ENCODE peak calls at places on chromosomes 16 and 17, in six cellular contexts. One of them, this sample, is unnamed.

GRCh38 chr17:52885882-52886281 is 727.4 kb upstream of the CA10 start:
- DNase-seq in CD8-positive, alpha-beta memory T cell: no peak
- DNase-seq in Calu3: no peak
- DNase-seq in heart left ventricle: no peak
- DNase-seq in stimulated activated CD8-positive, alpha-beta memory T cell treated with anti-CD3 and anti-CD28 coated beads, Interleukin-4, amount 100 ng/mL, for 24 hours: no peak
- DNase-seq in NB4: no peak
- DNase-seq in this sample: no peak

GRCh38 chr16:88699180-88699579 is 7.0 kb downstream of the RNF166 start:
- DNase-seq in CD8-positive, alpha-beta memory T cell: no peak
- DNase-seq in Calu3: no peak
- DNase-seq in heart left ventricle: no peak
- DNase-seq in stimulated activated CD8-positive, alpha-beta memory T cell treated with anti-CD3 and anti-CD28 coated beads, Interleukin-4, amount 100 ng/mL, for 24 hours: no peak
- DNase-seq in NB4: no peak
- DNase-seq in this sample: no peak

GRCh38 chr17:76265624-76266243 is 586 bp downstream of the UBALD2 start:
- DNase-seq in CD8-positive, alpha-beta memory T cell: peak; percentile 74
- DNase-seq in Calu3: peak; percentile 64
- DNase-seq in heart left ventricle: peak; percentile 71
- DNase-seq in stimulated activated CD8-positive, alpha-beta memory T cell treated with anti-CD3 and anti-CD28 coated beads, Interleukin-4, amount 100 ng/mL, for 24 hours: no peak
- DNase-seq in NB4: peak; percentile 63
- DNase-seq in this sample: peak; percentile 83

GRCh38 chr17:6386041-6386630 is 48.8 kb downstream of the AIPL1 start:
- DNase-seq in CD8-positive, alpha-beta memory T cell: no peak
- DNase-seq in Calu3: no peak
- DNase-seq in heart left ventricle: no peak
- DNase-seq in stimulated activated CD8-positive, alpha-beta memory T cell treated with anti-CD3 and anti-CD28 coated beads, Interleukin-4, amount 100 ng/mL, for 24 hours: no peak
- DNase-seq in NB4: no peak
- DNase-seq in this sample: no peak

GRCh38 chr17:40065771-40066510 is 3.2 kb downstream of the THRA start:
- DNase-seq in CD8-positive, alpha-beta memory T cell: no peak
- DNase-seq in Calu3: peak; percentile 65
- DNase-seq in heart left ventricle: peak; percentile 19
- DNase-seq in stimulated activated CD8-positive, alpha-beta memory T cell treated with anti-CD3 and anti-CD28 coated beads, Interleukin-4, amount 100 ng/mL, for 24 hours: no peak
- DNase-seq in NB4: no peak
- DNase-seq in this sample: no peak

GRCh38 chr17:67800495-67800928 is 24.8 kb upstream of the BPTF start:
- DNase-seq in CD8-positive, alpha-beta memory T cell: peak; percentile 11
- DNase-seq in Calu3: peak; percentile 78
- DNase-seq in heart left ventricle: peak; percentile 76
- DNase-seq in stimulated activated CD8-positive, alpha-beta memory T cell treated with anti-CD3 and anti-CD28 coated beads, Interleukin-4, amount 100 ng/mL, for 24 hours: peak; percentile 16
- DNase-seq in NB4: peak; percentile 82
- DNase-seq in this sample: peak; percentile 82

GRCh38 chr16:57374067-57374534 is 1.8 kb downstream of the CX3CL1 start:
- DNase-seq in CD8-positive, alpha-beta memory T cell: no peak
- DNase-seq in Calu3: no peak
- DNase-seq in heart left ventricle: no peak
- DNase-seq in stimulated activated CD8-positive, alpha-beta memory T cell treated with anti-CD3 and anti-CD28 coated beads, Interleukin-4, amount 100 ng/mL, for 24 hours: no peak
- DNase-seq in NB4: no peak
- DNase-seq in this sample: no peak

GRCh38 chr17:82848022-82848592 is 8.3 kb upstream of the ZNF750 start:
- DNase-seq in CD8-positive, alpha-beta memory T cell: peak; percentile 23
- DNase-seq in Calu3: no peak
- DNase-seq in heart left ventricle: no peak
- DNase-seq in stimulated activated CD8-positive, alpha-beta memory T cell treated with anti-CD3 and anti-CD28 coated beads, Interleukin-4, amount 100 ng/mL, for 24 hours: no peak
- DNase-seq in NB4: no peak
- DNase-seq in this sample: peak; percentile 50

GRCh38 chr16:87602005-87602790 is at the start of gene JPH3:
- DNase-seq in CD8-positive, alpha-beta memory T cell: no peak
- DNase-seq in Calu3: peak; percentile 16
- DNase-seq in heart left ventricle: no peak
- DNase-seq in stimulated activated CD8-positive, alpha-beta memory T cell treated with anti-CD3 and anti-CD28 coated beads, Interleukin-4, amount 100 ng/mL, for 24 hours: no peak
- DNase-seq in NB4: no peak
- DNase-seq in this sample: peak; percentile 62

GRCh38 chr16:67562526-67562917 is at the start of gene CTCF:
- DNase-seq in CD8-positive, alpha-beta memory T cell: no peak
- DNase-seq in Calu3: peak; percentile 88
- DNase-seq in heart left ventricle: peak; percentile 87
- DNase-seq in stimulated activated CD8-positive, alpha-beta memory T cell treated with anti-CD3 and anti-CD28 coated beads, Interleukin-4, amount 100 ng/mL, for 24 hours: peak; percentile 68
- DNase-seq in NB4: peak; percentile 89
- DNase-seq in this sample: peak; percentile 97

GRCh38 chr17:511001-511690 is 158.5 kb upstream of the RPH3AL start:
- DNase-seq in CD8-positive, alpha-beta memory T cell: no peak
- DNase-seq in Calu3: no peak
- DNase-seq in heart left ventricle: no peak
- DNase-seq in stimulated activated CD8-positive, alpha-beta memory T cell treated with anti-CD3 and anti-CD28 coated beads, Interleukin-4, amount 100 ng/mL, for 24 hours: no peak
- DNase-seq in NB4: no peak
- DNase-seq in this sample: no peak

GRCh38 chr17:56624947-56625346 is 31.4 kb downstream of the NOG start:
- DNase-seq in CD8-positive, alpha-beta memory T cell: no peak
- DNase-seq in Calu3: no peak
- DNase-seq in heart left ventricle: no peak
- DNase-seq in stimulated activated CD8-positive, alpha-beta memory T cell treated with anti-CD3 and anti-CD28 coated beads, Interleukin-4, amount 100 ng/mL, for 24 hours: no peak
- DNase-seq in NB4: no peak
- DNase-seq in this sample: no peak

GRCh38 chr16:88639231-88640038 is 1.1 kb downstream of the IL17C start:
- DNase-seq in CD8-positive, alpha-beta memory T cell: no peak
- DNase-seq in Calu3: peak; percentile 84
- DNase-seq in heart left ventricle: no peak
- DNase-seq in stimulated activated CD8-positive, alpha-beta memory T cell treated with anti-CD3 and anti-CD28 coated beads, Interleukin-4, amount 100 ng/mL, for 24 hours: no peak
- DNase-seq in NB4: peak; percentile 34
- DNase-seq in this sample: peak; percentile 80

GRCh38 chr16:9126609-9127008 is 35.2 kb downstream of the HAPSTR1 start:
- DNase-seq in CD8-positive, alpha-beta memory T cell: no peak
- DNase-seq in Calu3: no peak
- DNase-seq in heart left ventricle: no peak
- DNase-seq in stimulated activated CD8-positive, alpha-beta memory T cell treated with anti-CD3 and anti-CD28 coated beads, Interleukin-4, amount 100 ng/mL, for 24 hours: no peak
- DNase-seq in NB4: no peak
- DNase-seq in this sample: no peak

GRCh38 chr17:72850410-72850809 is 242.1 kb downstream of the SLC39A11 start:
- DNase-seq in CD8-positive, alpha-beta memory T cell: no peak
- DNase-seq in Calu3: no peak
- DNase-seq in heart left ventricle: no peak
- DNase-seq in stimulated activated CD8-positive, alpha-beta memory T cell treated with anti-CD3 and anti-CD28 coated beads, Interleukin-4, amount 100 ng/mL, for 24 hours: no peak
- DNase-seq in NB4: no peak
- DNase-seq in this sample: no peak

GRCh38 chr17:5794881-5795486 is 210.7 kb upstream of the NLRP1 start:
- DNase-seq in CD8-positive, alpha-beta memory T cell: no peak
- DNase-seq in Calu3: no peak
- DNase-seq in heart left ventricle: no peak
- DNase-seq in stimulated activated CD8-positive, alpha-beta memory T cell treated with anti-CD3 and anti-CD28 coated beads, Interleukin-4, amount 100 ng/mL, for 24 hours: no peak
- DNase-seq in NB4: no peak
- DNase-seq in this sample: no peak

GRCh38 chr16:1706386-1707192 is 594 bp downstream of the MAPK8IP3 start:
- DNase-seq in CD8-positive, alpha-beta memory T cell: peak; percentile 54
- DNase-seq in Calu3: no peak
- DNase-seq in heart left ventricle: no peak
- DNase-seq in stimulated activated CD8-positive, alpha-beta memory T cell treated with anti-CD3 and anti-CD28 coated beads, Interleukin-4, amount 100 ng/mL, for 24 hours: peak; percentile 23
- DNase-seq in NB4: peak; percentile 48
- DNase-seq in this sample: peak; percentile 62

GRCh38 chr17:4986403-4986802 is 1.1 kb downstream of the CAMTA2 start:
- DNase-seq in CD8-positive, alpha-beta memory T cell: no peak
- DNase-seq in Calu3: no peak
- DNase-seq in heart left ventricle: no peak
- DNase-seq in stimulated activated CD8-positive, alpha-beta memory T cell treated with anti-CD3 and anti-CD28 coated beads, Interleukin-4, amount 100 ng/mL, for 24 hours: no peak
- DNase-seq in NB4: no peak
- DNase-seq in this sample: peak; percentile 27

GRCh38 chr17:78838574-78839005 is 2.0 kb downstream of the USP36 start:
- DNase-seq in CD8-positive, alpha-beta memory T cell: no peak
- DNase-seq in Calu3: no peak
- DNase-seq in heart left ventricle: no peak
- DNase-seq in stimulated activated CD8-positive, alpha-beta memory T cell treated with anti-CD3 and anti-CD28 coated beads, Interleukin-4, amount 100 ng/mL, for 24 hours: no peak
- DNase-seq in NB4: no peak
- DNase-seq in this sample: no peak

GRCh38 chr17:4362141-4362540 is 4.3 kb downstream of the UBE2G1 start:
- DNase-seq in CD8-positive, alpha-beta memory T cell: no peak
- DNase-seq in Calu3: no peak
- DNase-seq in heart left ventricle: no peak
- DNase-seq in stimulated activated CD8-positive, alpha-beta memory T cell treated with anti-CD3 and anti-CD28 coated beads, Interleukin-4, amount 100 ng/mL, for 24 hours: no peak
- DNase-seq in NB4: peak; percentile 14
- DNase-seq in this sample: no peak

GRCh38 chr17:57874434-57875108 is 24.7 kb upstream of the MRPS23 start:
- DNase-seq in CD8-positive, alpha-beta memory T cell: peak; percentile 10
- DNase-seq in Calu3: no peak
- DNase-seq in heart left ventricle: peak; percentile 86
- DNase-seq in stimulated activated CD8-positive, alpha-beta memory T cell treated with anti-CD3 and anti-CD28 coated beads, Interleukin-4, amount 100 ng/mL, for 24 hours: no peak
- DNase-seq in NB4: peak; percentile 70
- DNase-seq in this sample: peak; percentile 91

GRCh38 chr17:82386881-82387498 is 15.4 kb downstream of the UTS2R start:
- DNase-seq in CD8-positive, alpha-beta memory T cell: no peak
- DNase-seq in Calu3: no peak
- DNase-seq in heart left ventricle: no peak
- DNase-seq in stimulated activated CD8-positive, alpha-beta memory T cell treated with anti-CD3 and anti-CD28 coated beads, Interleukin-4, amount 100 ng/mL, for 24 hours: no peak
- DNase-seq in NB4: no peak
- DNase-seq in this sample: no peak

GRCh38 chr16:29824589-29825144 is 4.4 kb downstream of the MVP start:
- DNase-seq in CD8-positive, alpha-beta memory T cell: no peak
- DNase-seq in Calu3: no peak
- DNase-seq in heart left ventricle: no peak
- DNase-seq in stimulated activated CD8-positive, alpha-beta memory T cell treated with anti-CD3 and anti-CD28 coated beads, Interleukin-4, amount 100 ng/mL, for 24 hours: no peak
- DNase-seq in NB4: no peak
- DNase-seq in this sample: no peak

GRCh38 chr16:21277045-21277926 is 804 bp downstream of the CRYM start:
- DNase-seq in CD8-positive, alpha-beta memory T cell: no peak
- DNase-seq in Calu3: no peak
- DNase-seq in heart left ventricle: no peak
- DNase-seq in stimulated activated CD8-positive, alpha-beta memory T cell treated with anti-CD3 and anti-CD28 coated beads, Interleukin-4, amount 100 ng/mL, for 24 hours: no peak
- DNase-seq in NB4: no peak
- DNase-seq in this sample: no peak

GRCh38 chr17:49762148-49762941 is 1.6 kb downstream of the FAM117A start:
- DNase-seq in CD8-positive, alpha-beta memory T cell: no peak
- DNase-seq in Calu3: no peak
- DNase-seq in heart left ventricle: no peak
- DNase-seq in stimulated activated CD8-positive, alpha-beta memory T cell treated with anti-CD3 and anti-CD28 coated beads, Interleukin-4, amount 100 ng/mL, for 24 hours: no peak
- DNase-seq in NB4: no peak
- DNase-seq in this sample: no peak

GRCh38 chr16:30369938-30370443 is 303 bp downstream of the TBC1D10B start:
- DNase-seq in CD8-positive, alpha-beta memory T cell: no peak
- DNase-seq in Calu3: no peak
- DNase-seq in heart left ventricle: no peak
- DNase-seq in stimulated activated CD8-positive, alpha-beta memory T cell treated with anti-CD3 and anti-CD28 coated beads, Interleukin-4, amount 100 ng/mL, for 24 hours: no peak
- DNase-seq in NB4: no peak
- DNase-seq in this sample: no peak

GRCh38 chr17:38741443-38741842 is 6.7 kb downstream of the PCGF2 start:
- DNase-seq in CD8-positive, alpha-beta memory T cell: no peak
- DNase-seq in Calu3: no peak
- DNase-seq in heart left ventricle: no peak
- DNase-seq in stimulated activated CD8-positive, alpha-beta memory T cell treated with anti-CD3 and anti-CD28 coated beads, Interleukin-4, amount 100 ng/mL, for 24 hours: no peak
- DNase-seq in NB4: no peak
- DNase-seq in this sample: no peak

GRCh38 chr16:55711959-55712876 is 56.4 kb downstream of the SLC6A2 start:
- DNase-seq in CD8-positive, alpha-beta memory T cell: peak; percentile 10
- DNase-seq in Calu3: peak; percentile 77
- DNase-seq in heart left ventricle: peak; percentile 56
- DNase-seq in stimulated activated CD8-positive, alpha-beta memory T cell treated with anti-CD3 and anti-CD28 coated beads, Interleukin-4, amount 100 ng/mL, for 24 hours: peak; percentile 35
- DNase-seq in NB4: peak; percentile 74
- DNase-seq in this sample: peak; percentile 88

GRCh38 chr17:673200-673681 is 41.4 kb downstream of the VPS53 start:
- DNase-seq in CD8-positive, alpha-beta memory T cell: no peak
- DNase-seq in Calu3: no peak
- DNase-seq in heart left ventricle: no peak
- DNase-seq in stimulated activated CD8-positive, alpha-beta memory T cell treated with anti-CD3 and anti-CD28 coated beads, Interleukin-4, amount 100 ng/mL, for 24 hours: no peak
- DNase-seq in NB4: no peak
- DNase-seq in this sample: peak; percentile 15

GRCh38 chr16:14249291-14250032 is 178.3 kb downstream of the MRTFB start:
- DNase-seq in CD8-positive, alpha-beta memory T cell: peak; percentile 41
- DNase-seq in Calu3: peak; percentile 54
- DNase-seq in heart left ventricle: no peak
- DNase-seq in stimulated activated CD8-positive, alpha-beta memory T cell treated with anti-CD3 and anti-CD28 coated beads, Interleukin-4, amount 100 ng/mL, for 24 hours: peak; percentile 8
- DNase-seq in NB4: peak; percentile 52
- DNase-seq in this sample: peak; percentile 40

GRCh38 chr17:18980682-18981384 is 23.7 kb downstream of the FAM83G start:
- DNase-seq in CD8-positive, alpha-beta memory T cell: no peak
- DNase-seq in Calu3: no peak
- DNase-seq in heart left ventricle: no peak
- DNase-seq in stimulated activated CD8-positive, alpha-beta memory T cell treated with anti-CD3 and anti-CD28 coated beads, Interleukin-4, amount 100 ng/mL, for 24 hours: no peak
- DNase-seq in NB4: no peak
- DNase-seq in this sample: no peak

GRCh38 chr17:72502111-72502939 is 381.5 kb downstream of the SOX9 start:
- DNase-seq in CD8-positive, alpha-beta memory T cell: no peak
- DNase-seq in Calu3: no peak
- DNase-seq in heart left ventricle: peak; percentile 45
- DNase-seq in stimulated activated CD8-positive, alpha-beta memory T cell treated with anti-CD3 and anti-CD28 coated beads, Interleukin-4, amount 100 ng/mL, for 24 hours: no peak
- DNase-seq in NB4: no peak
- DNase-seq in this sample: peak; percentile 31

This sample was measured in hepatocyte.